ENCODE peak calls at places on chromosomes 1 and 21, in eight cellular contexts. N is GM12865, B is body of pancreas, K is fibroblast of lung, I is HFF-Myc, S is neural progenitor cell, W is progenitor cell of endocrine pancreas, Q is epithelial cell of esophagus. D is an unnamed sample.

GRCh38 chr1:38733761-38734160 is 125.8 kb downstream of the RRAGC start:
- DNase-seq in K (no peak), I (no peak), B (no peak), N (no peak), S (no peak), Q (peak; percentile 93), W (no peak), D (no peak)

GRCh38 chr1:30930631-30931173 is 22.1 kb upstream of the SDC3 start:
- DNase-seq in K (no peak), W (no peak), I (no peak), N (no peak), B (no peak), S (no peak), Q (no peak), D (no peak)

GRCh38 chr1:180765156-180765555 is 133.3 kb downstream of the XPR1 start:
- DNase-seq in B (no peak), I (no peak), S (no peak), N (no peak), Q (no peak), K (peak; percentile 43), W (no peak), D (no peak)

GRCh38 chr1:25891606-25892005 is 14.6 kb downstream of the STMN1 start:
- DNase-seq in I (no peak), N (no peak), B (no peak), K (no peak), Q (no peak), W (no peak), S (no peak), D (no peak)

GRCh38 chr1:3618904-3619671 is 5.7 kb upstream of the TPRG1L start:
- DNase-seq in B (peak; percentile 81), N (peak; percentile 80), S (peak; percentile 90), W (peak; percentile 72), I (no peak), K (peak; percentile 67), Q (peak; percentile 75), D (peak; percentile 79)

GRCh38 chr1:169160845-169161511 is 54.5 kb downstream of the ATP1B1 start:
- DNase-seq in W (no peak), B (no peak), S (no peak), I (no peak), N (no peak), K (peak; percentile 67), Q (peak; percentile 47), D (no peak)

GRCh38 chr21:45142916-45143315 is 68.5 kb downstream of the ADARB1 start:
- DNase-seq in I (no peak), N (no peak), S (no peak), W (no peak), B (no peak), Q (no peak), K (no peak), D (no peak)

GRCh38 chr1:204503122-204503912 is 8.7 kb upstream of the PIK3C2B start:
- DNase-seq in B (peak; percentile 65), N (peak; percentile 82), Q (peak; percentile 75), I (no peak), S (peak; percentile 69), W (no peak), K (peak; percentile 52), D (peak; percentile 40)

GRCh38 chr1:38060557-38060956 is 14.0 kb upstream of the POU3F1 start:
- DNase-seq in W (no peak), I (no peak), B (no peak), K (no peak), N (no peak), S (no peak), Q (no peak), D (no peak)

GRCh38 chr1:236311040-236311439 is 29.3 kb upstream of the ERO1B start:
- DNase-seq in B (no peak), N (peak; percentile 39), K (no peak), Q (no peak), W (no peak), S (peak; percentile 18), I (no peak), D (no peak)

GRCh38 chr1:226054519-226055327 is 7.8 kb upstream of the H3-3A start:
- DNase-seq in S (no peak), W (no peak), K (peak; percentile 10), B (no peak), Q (no peak), I (no peak), N (no peak), D (no peak)

GRCh38 chr1:111857251-111857651 is 101.5 kb downstream of the DDX20 start:
- DNase-seq in I (no peak), B (peak; percentile 38), Q (no peak), S (no peak), K (no peak), N (no peak), W (no peak), D (no peak)

GRCh38 chr1:67629370-67630075 is 55.5 kb upstream of the GADD45A start:
- DNase-seq in B (no peak), W (no peak), Q (peak; percentile 47), N (no peak), K (peak; percentile 65), I (no peak), S (no peak), D (no peak)

GRCh38 chr1:92211166-92211565 is 6.5 kb upstream of the C1orf146 start:
- DNase-seq in K (peak; percentile 87), S (no peak), W (no peak), N (no peak), Q (peak; percentile 35), B (no peak), I (no peak), D (no peak)

GRCh38 chr1:110242731-110243130 is 32.6 kb downstream of the KCNC4 start:
- DNase-seq in B (peak; percentile 60), S (no peak), N (no peak), K (no peak), I (no peak), Q (no peak), W (no peak), D (no peak)

GRCh38 chr1:89590341-89591080 is 42.4 kb upstream of the LRRC8C start:
- DNase-seq in W (no peak), I (no peak), B (no peak), N (no peak), K (no peak), Q (peak; percentile 10), S (no peak), D (no peak)

GRCh38 chr21:22516230-22516629 is 1518.0 kb downstream of the NCAM2 start:
- DNase-seq in S (no peak), W (no peak), B (no peak), Q (no peak), K (no peak), I (no peak), N (no peak), D (no peak)

GRCh38 chr1:214980931-214981330 is 101.6 kb upstream of the KCNK2 start:
- DNase-seq in B (no peak), S (no peak), N (no peak), Q (no peak), W (no peak), K (no peak), I (no peak), D (no peak)

DNA sequence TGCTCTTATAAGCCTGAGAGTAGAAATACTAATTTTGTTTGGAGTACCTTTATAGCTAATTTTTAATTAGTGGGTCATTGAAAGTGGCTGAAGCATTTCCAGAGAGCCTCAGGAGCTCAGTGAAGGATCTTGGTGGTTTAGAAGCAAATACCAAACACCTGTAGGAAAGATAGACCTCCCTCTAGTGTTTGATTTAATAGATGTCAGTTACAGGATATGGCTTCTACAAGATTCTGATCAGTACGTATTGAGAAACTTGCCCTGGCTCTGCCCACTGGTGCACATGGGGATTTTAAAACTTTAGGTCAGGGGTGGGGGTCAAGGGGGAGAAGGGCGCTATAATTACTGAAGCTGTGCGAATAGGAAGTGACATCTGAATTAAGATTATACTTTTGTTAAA is 122.2 kb downstream of the POU2F1 start:
- DNase-seq in B (no peak), N (peak; percentile 45), I (no peak), S (no peak), K (no peak), Q (peak; percentile 36), W (no peak), D (no peak)
- TF ChIP-seq CTCF in B (peak; percentile 22), N (peak; percentile 23), I (no peak), S (peak; percentile 25), K (no peak), Q (peak; percentile 37), W (peak; percentile 17), D (peak; percentile 43)

GRCh38 chr1:195715652-195716051 is 892.6 kb downstream of the KCNT2 start:
- DNase-seq in Q (no peak), K (no peak), W (no peak), I (no peak), S (no peak), B (no peak), N (no peak), D (no peak)

GRCh38 chr1:195714248-195714647 is 894.0 kb downstream of the KCNT2 start:
- DNase-seq in B (no peak), W (no peak), K (peak; percentile 58), N (no peak), S (no peak), I (no peak), Q (peak; percentile 59), D (no peak)

GRCh38 chr1:195721210-195721971 is 886.8 kb downstream of the KCNT2 start:
- DNase-seq in W (no peak), N (no peak), K (no peak), S (no peak), Q (peak; percentile 8), I (no peak), B (no peak), D (no peak)

DNA sequence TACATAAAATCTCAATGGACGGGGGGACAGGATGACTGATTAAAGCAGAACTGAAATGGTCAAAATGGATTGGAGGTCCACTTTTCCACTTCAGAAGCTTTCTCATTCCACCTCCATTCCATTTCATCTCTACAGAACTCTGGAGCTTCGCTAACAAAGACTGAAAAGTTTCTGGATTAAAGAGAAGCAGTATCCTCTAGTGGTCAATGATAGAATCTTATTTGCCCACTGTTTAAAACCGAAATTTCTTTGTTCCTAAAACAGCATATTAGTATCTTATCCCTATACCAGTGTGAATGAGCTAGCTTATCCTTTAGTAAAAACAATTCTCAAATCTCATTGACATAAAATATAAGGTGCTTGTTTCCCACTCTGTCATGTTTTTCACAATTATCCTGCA is 890.6 kb downstream of the KCNT2 start:
- DNase-seq in S (peak; percentile 21), W (no peak), N (no peak), K (peak; percentile 14), B (no peak), I (peak; percentile 24), Q (peak; percentile 13), D (no peak)
- TF ChIP-seq CTCF in S (peak; percentile 51), W (peak; percentile 35), N (no peak), K (peak; percentile 18), B (no peak), I (peak; percentile 56), Q (peak; percentile 43), D (peak; percentile 66)

GRCh38 chr1:156319664-156320063 is 18.4 kb downstream of the CCT3 start:
- DNase-seq in K (peak; percentile 12), N (peak; percentile 18), W (no peak), B (no peak), Q (peak; percentile 29), I (no peak), S (no peak), D (no peak)
- TF ChIP-seq CTCF in K (peak; percentile 43), N (peak; percentile 36), W (peak; percentile 70), B (peak; percentile 29), Q (peak; percentile 51), I (peak; percentile 48), S (peak; percentile 66), D (peak; percentile 74)

DNA sequence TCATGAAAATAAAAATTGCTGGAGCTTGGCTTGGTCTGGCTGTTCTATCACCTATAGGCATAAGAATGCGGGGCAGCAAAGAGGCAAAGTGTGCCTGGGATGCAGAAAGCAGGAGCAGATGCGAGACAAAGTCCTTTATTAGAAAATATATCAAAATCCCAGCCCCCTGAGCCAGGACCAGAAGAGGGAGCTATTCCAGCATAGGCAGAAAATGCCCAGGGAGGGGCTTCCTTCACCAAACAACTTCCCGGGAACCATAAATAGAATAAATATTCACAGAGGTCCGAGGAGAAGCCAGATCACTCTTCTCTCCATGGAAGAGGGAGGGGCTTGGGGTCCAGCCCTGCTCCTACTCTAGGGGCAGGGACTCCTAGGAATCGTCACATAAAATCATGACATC is 5.0 kb downstream of the PPOX start:
- DNase-seq in Q (no peak), I (no peak), K (no peak), N (no peak), S (no peak), B (no peak), W (no peak), D (no peak)
- TF ChIP-seq CTCF in Q (no peak), I (peak; percentile 33), K (no peak), N (no peak), S (peak; percentile 15), B (no peak), W (no peak), D (no peak)

D was measured in neural crest cell.